ENCODE peak calls at places on chromosomes 2 and 18, in four cellular contexts. M is K562, D is HepG2, S is GM12878. O is an unnamed sample.
A peak's percentile ranks its signal among the peaks of the same experiment; 100 is the strongest.

GRCh38 chr2:226793615-226794014 is 6.0 kb downstream of the IRS1 start:
- DNase-seq in M (no peak), D (no peak), S (no peak), O (no peak)

GRCh38 chr18:33761363-33761762 is 183.3 kb downstream of the ASXL3 start:
- DNase-seq in M (no peak), D (no peak), S (no peak), O (peak; percentile 45)

GRCh38 chr2:233163486-233164103 is 87.9 kb upstream of the ATG16L1 start:
- DNase-seq in M (no peak), D (no peak), S (no peak), O (no peak)

GRCh38 chr2:234579231-234579962 is 82.5 kb upstream of the ARL4C start:
- DNase-seq in M (no peak), D (no peak), S (no peak), O (no peak)

GRCh38 chr2:51335072-51336058 is 303.4 kb upstream of the NRXN1 start:
- DNase-seq in M (no peak), D (no peak), S (no peak), O (no peak)

GRCh38 chr2:128236491-128237035 is 82.1 kb downstream of the HS6ST1 start:
- DNase-seq in M (no peak), D (no peak), S (no peak), O (no peak)

GRCh38 chr2:72581560-72582181 is 244.2 kb downstream of the EXOC6B start:
- DNase-seq in M (no peak), D (no peak), S (no peak), O (no peak)

GRCh38 chr2:52995439-52995838 is 772.2 kb upstream of the CHAC2 start:
- DNase-seq in M (no peak), D (no peak), S (no peak), O (no peak)

GRCh38 chr2:58137221-58137620 is 90.6 kb downstream of the VRK2 start:
- DNase-seq in M (no peak), D (no peak), S (no peak), O (no peak)

GRCh38 chr18:67672719-67673118 is 156.2 kb upstream of the DSEL start:
- DNase-seq in M (no peak), D (no peak), S (no peak), O (no peak)

GRCh38 chr18:22490429-22490846 is 72.7 kb upstream of the CTAGE1 start:
- DNase-seq in M (no peak), D (peak; percentile 79), S (no peak), O (no peak)

GRCh38 chr2:133344864-133345263 is 223.4 kb downstream of the NCKAP5 start:
- DNase-seq in M (no peak), D (no peak), S (no peak), O (no peak)

GRCh38 chr18:48024891-48025660 is 94.6 kb upstream of the SMAD2 start:
- DNase-seq in M (no peak), D (no peak), S (no peak), O (no peak)

GRCh38 chr2:105114551-105114950 is 76.7 kb downstream of the MRPS9 start:
- DNase-seq in M (peak; percentile 70), D (peak; percentile 70), S (no peak), O (peak; percentile 61)

GRCh38 chr2:68236080-68236734 is 16.1 kb downstream of the PPP3R1 start:
- DNase-seq in M (no peak), D (no peak), S (no peak), O (no peak)

GRCh38 chr2:12278217-12278755 is 438.4 kb upstream of the TRIB2 start:
- DNase-seq in M (peak; percentile 46), D (no peak), S (no peak), O (no peak)

GRCh38 chr2:15115786-15116185 is 445.3 kb downstream of the NBAS start:
- DNase-seq in M (no peak), D (no peak), S (no peak), O (no peak)

GRCh38 chr2:72131916-72132841 is 15.5 kb downstream of the CYP26B1 start:
- DNase-seq in M (no peak), D (no peak), S (no peak), O (no peak)

GRCh38 chr2:189299974-189300373 is 120.4 kb upstream of the COL5A2 start:
- DNase-seq in M (no peak), D (no peak), S (no peak), O (no peak)

GRCh38 chr2:152098033-152098797 is 629 bp downstream of the CACNB4 start:
- DNase-seq in M (no peak), D (no peak), S (no peak), O (peak; percentile 54)

GRCh38 chr2:199278099-199278498 is 179.6 kb downstream of the SATB2 start:
- DNase-seq in M (no peak), D (no peak), S (no peak), O (peak; percentile 16)

GRCh38 chr2:205675861-205676516 is 6.3 kb upstream of the NRP2 start:
- DNase-seq in M (no peak), D (peak; percentile 60), S (no peak), O (peak; percentile 52)

GRCh38 chr2:234406085-234406484 is 90.8 kb downstream of the ARL4C start:
- DNase-seq in M (no peak), D (no peak), S (no peak), O (no peak)

GRCh38 chr2:157737636-157738035 is 109.0 kb upstream of the ACVR1C start:
- DNase-seq in M (no peak), D (no peak), S (no peak), O (no peak)

GRCh38 chr2:190627881-190628412 is 20.9 kb upstream of the NAB1 start:
- DNase-seq in M (no peak), D (no peak), S (no peak), O (no peak)

GRCh38 chr2:81645750-81646301 is 1341.3 kb upstream of the LRRTM1 start:
- DNase-seq in M (no peak), D (no peak), S (peak; percentile 34), O (no peak)

GRCh38 chr2:208366215-208367132 is 40.1 kb upstream of the PTH2R start:
- DNase-seq in M (no peak), D (no peak), S (peak; percentile 11), O (no peak)

GRCh38 chr2:128812183-128812940 is 493.7 kb upstream of the HS6ST1 start:
- DNase-seq in M (no peak), D (no peak), S (no peak), O (no peak)

GRCh38 chr2:54673501-54673998 is 49.9 kb upstream of the EML6 start:
- DNase-seq in M (no peak), D (no peak), S (no peak), O (no peak)

GRCh38 chr2:45069711-45070664 is 60.7 kb upstream of the SIX2 start:
- DNase-seq in M (no peak), D (no peak), S (no peak), O (no peak)

GRCh38 chr2:10162586-10163497 is 40.3 kb downstream of the RRM2 start:
- DNase-seq in M (peak; percentile 51), D (no peak), S (no peak), O (peak; percentile 28)
- TF ChIP-seq FOXK2 in M (no peak), D (no peak), S (no peak), O (no peak)

GRCh38 chr2:113028112-113028511 is 22.9 kb downstream of the IL36A start:
- DNase-seq in M (no peak), D (no peak), S (no peak), O (no peak)

GRCh38 chr2:113021312-113021711 is 16.1 kb downstream of the IL36A start:
- DNase-seq in M (no peak), D (no peak), S (no peak), O (no peak)

GRCh38 chr2:113024730-113025129 is 19.5 kb downstream of the IL36A start:
- DNase-seq in M (no peak), D (no peak), S (no peak), O (no peak)

GRCh38 chr2:113027691-113028090 is 22.4 kb downstream of the IL36A start:
- DNase-seq in M (no peak), D (no peak), S (no peak), O (no peak)

DNA sequence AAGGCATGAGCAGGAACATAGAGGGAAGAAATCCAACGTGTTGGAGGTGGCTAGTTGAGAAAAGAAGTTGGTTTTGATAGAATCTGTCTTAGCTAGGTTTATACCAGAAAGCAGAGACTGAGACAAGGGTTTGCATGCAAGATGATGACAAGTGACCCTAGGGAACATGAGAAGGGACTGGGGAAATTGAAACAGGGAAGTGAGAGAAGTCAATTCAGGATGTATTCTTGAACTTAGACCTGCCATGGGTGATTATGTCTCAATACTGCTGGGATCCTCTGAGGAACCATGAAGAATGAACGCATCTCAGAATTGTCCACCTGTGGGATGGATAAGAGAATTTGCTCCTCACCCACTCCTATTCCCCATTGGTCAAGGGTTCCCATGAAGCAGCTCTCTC is 20.5 kb downstream of the IL36A start:
- DNase-seq in M (no peak), D (no peak), S (no peak), O (no peak)
- TF ChIP-seq BHLHE40 in M (no peak), D (no peak), S (no peak), O (no peak)

GRCh38 chr18:45913276-45913675 is 53.9 kb downstream of the EPG5 start:
- DNase-seq in M (no peak), D (no peak), S (no peak), O (no peak)

GRCh38 chr18:45916302-45916701 is 50.8 kb downstream of the EPG5 start:
- DNase-seq in M (peak; percentile 17), D (peak; percentile 4), S (no peak), O (peak; percentile 6)

GRCh38 chr18:45910405-45911023 is 56.6 kb downstream of the EPG5 start:
- DNase-seq in M (peak; percentile 49), D (peak; percentile 44), S (peak; percentile 2), O (peak; percentile 61)
- TF ChIP-seq FOXK2 in M (no peak), D (no peak), S (no peak), O (no peak)

GRCh38 chr2:124894199-124894598 is 869.1 kb downstream of the CNTNAP5 start:
- DNase-seq in M (no peak), D (no peak), S (no peak), O (no peak)

DNA sequence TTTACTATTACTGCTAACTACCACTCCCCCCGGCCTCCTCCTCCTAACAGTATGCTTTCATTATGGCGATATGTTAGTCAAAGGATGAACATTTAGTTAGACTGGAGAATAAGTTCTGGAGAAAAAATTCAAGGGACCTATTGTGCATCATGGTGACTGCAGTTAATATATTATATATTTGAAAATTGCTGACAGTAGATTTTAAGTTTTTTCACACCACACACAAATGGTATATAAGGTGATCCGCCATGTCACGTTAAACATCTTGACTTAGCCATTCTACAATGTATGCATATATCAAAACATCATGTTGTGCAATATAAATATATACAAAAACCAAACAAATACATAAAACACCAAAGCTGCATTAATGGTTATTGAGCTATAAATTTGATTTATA is 873.7 kb downstream of the CNTNAP5 start:
- DNase-seq in M (no peak), D (no peak), S (no peak), O (no peak)
- TF ChIP-seq BHLHE40 in M (no peak), D (no peak), S (no peak), O (no peak)

GRCh38 chr18:46449499-46449898 is 207.5 kb downstream of the LOXHD1 start:
- DNase-seq in M (no peak), D (no peak), S (no peak), O (no peak)

GRCh38 chr18:46456691-46457090 is 200.3 kb downstream of the LOXHD1 start:
- DNase-seq in M (no peak), D (no peak), S (no peak), O (no peak)

GRCh38 chr18:46448347-46448746 is 208.7 kb downstream of the LOXHD1 start:
- DNase-seq in M (no peak), D (no peak), S (no peak), O (no peak)

GRCh38 chr18:46449033-46449432 is 208.0 kb downstream of the LOXHD1 start:
- DNase-seq in M (no peak), D (no peak), S (no peak), O (no peak)

GRCh38 chr18:46452820-46453219 is 204.2 kb downstream of the LOXHD1 start:
- DNase-seq in M (no peak), D (no peak), S (no peak), O (no peak)
- TF ChIP-seq FOXK2 in M (no peak), D (no peak), S (no peak), O (no peak)

GRCh38 chr2:174662859-174663258 is 65.3 kb upstream of the WIPF1 start:
- DNase-seq in M (no peak), D (no peak), S (no peak), O (no peak)
- TF ChIP-seq BHLHE40 in M (no peak), D (no peak), S (no peak), O (no peak)

O was measured in HEK293T.